ENCODE peak calls at places on chromosomes 16 and 17, in eight cellular contexts. H, N, B, F, V, J, W and D are unnamed samples.

GRCh38 chr16:31402687-31403086 is 9.6 kb downstream of the ITGAD start:
- DNase-seq in H (no peak), N (no peak), B (peak; percentile 20), F (no peak), V (peak; percentile 32), J (no peak), W (no peak), D (no peak)

GRCh38 chr17:2828396-2829038 is 32.3 kb downstream of the RAP1GAP2 start:
- DNase-seq in H (peak; percentile 62), N (peak; percentile 30), B (peak; percentile 44), F (peak; percentile 89), V (peak; percentile 40), J (no peak), W (peak; percentile 87), D (no peak)

GRCh38 chr16:31371619-31372484 is 16.9 kb downstream of the ITGAX start:
- DNase-seq in H (no peak), N (no peak), B (no peak), F (no peak), V (no peak), J (no peak), W (no peak), D (no peak)

GRCh38 chr16:66590322-66590721 is 11.1 kb downstream of the CMTM2 start:
- DNase-seq in H (no peak), N (no peak), B (no peak), F (no peak), V (no peak), J (no peak), W (no peak), D (no peak)

GRCh38 chr16:87681990-87682570 is 79.8 kb downstream of the JPH3 start:
- DNase-seq in H (no peak), N (no peak), B (peak; percentile 72), F (no peak), V (peak; percentile 29), J (no peak), W (no peak), D (no peak)

GRCh38 chr17:50831430-50832064 is 3.8 kb upstream of the WFIKKN2 start:
- DNase-seq in H (no peak), N (no peak), B (peak; percentile 40), F (no peak), V (no peak), J (no peak), W (peak; percentile 56), D (peak; percentile 53)

GRCh38 chr17:59754547-59754946 is 47.1 kb downstream of the VMP1 start:
- DNase-seq in H (no peak), N (no peak), B (peak; percentile 93), F (no peak), V (peak; percentile 96), J (no peak), W (no peak), D (no peak)

GRCh38 chr17:14672830-14673229 is 371.9 kb downstream of the HS3ST3B1 start:
- DNase-seq in H (no peak), N (no peak), B (peak; percentile 46), F (no peak), V (peak; percentile 78), J (no peak), W (no peak), D (no peak)

GRCh38 chr17:28908640-28909098 is 5.8 kb upstream of the DHRS13 start:
- DNase-seq in H (no peak), N (no peak), B (peak; percentile 73), F (no peak), V (peak; percentile 63), J (no peak), W (no peak), D (no peak)

GRCh38 chr16:48864055-48864454 is 254.1 kb upstream of the N4BP1 start:
- DNase-seq in H (no peak), N (no peak), B (no peak), F (no peak), V (no peak), J (no peak), W (no peak), D (no peak)

GRCh38 chr16:29871822-29872546 is 9.0 kb upstream of the CDIPT start:
- DNase-seq in H (no peak), N (no peak), B (no peak), F (no peak), V (no peak), J (no peak), W (no peak), D (no peak)